ENCODE peak calls at places on chromosomes 6 and 20, in ten cellular contexts. One of them, this sample, is unnamed.
A peak's percentile ranks its signal among the peaks of the same experiment; 100 is the strongest.

GRCh38 chr20:33532753-33533459 is 43.0 kb downstream of the CBFA2T2 start:
- ATAC-seq in CD4-positive, alpha-beta T cell: no peak
- ATAC-seq in activated CD4-positive, alpha-beta T cell treated with anti-CD3 and anti-CD28 coated beads for 36 hours: no peak
- ATAC-seq in activated naive CD8-positive, alpha-beta T cell treated with anti-CD3 and anti-CD28 coated beads, Interleukin-2, amount 10 ng/mL, durations not matched to agents 7 days and 5 days: no peak
- ATAC-seq in HCT116: no peak
- ATAC-seq in upper lobe of left lung: no peak
- ATAC-seq in right cardiac atrium: no peak
- ATAC-seq in stimulated activated naive B cell treated with anti-CD40 and anti-IgM and Interleukin-4, amounts not matched to agents 10 μg/mL and 1 μg/mL and 100 μg/mL, for 72 hours: no peak
- ATAC-seq in Panc1: no peak
- ATAC-seq in left lung: peak; percentile 44
- ATAC-seq in this sample: no peak

GRCh38 chr20:35661013-35661412 is 3.7 kb downstream of the CPNE1 start:
- ATAC-seq in CD4-positive, alpha-beta T cell: no peak
- ATAC-seq in activated CD4-positive, alpha-beta T cell treated with anti-CD3 and anti-CD28 coated beads for 36 hours: peak; percentile 24
- ATAC-seq in activated naive CD8-positive, alpha-beta T cell treated with anti-CD3 and anti-CD28 coated beads, Interleukin-2, amount 10 ng/mL, durations not matched to agents 7 days and 5 days: no peak
- ATAC-seq in HCT116: no peak
- ATAC-seq in upper lobe of left lung: no peak
- ATAC-seq in right cardiac atrium: no peak
- ATAC-seq in stimulated activated naive B cell treated with anti-CD40 and anti-IgM and Interleukin-4, amounts not matched to agents 10 μg/mL and 1 μg/mL and 100 μg/mL, for 72 hours: no peak
- ATAC-seq in Panc1: no peak
- ATAC-seq in left lung: peak; percentile 7
- ATAC-seq in this sample: no peak

GRCh38 chr6:48765352-48765961 is 654.5 kb upstream of the PTCHD4 start:
- ATAC-seq in CD4-positive, alpha-beta T cell: no peak
- ATAC-seq in activated CD4-positive, alpha-beta T cell treated with anti-CD3 and anti-CD28 coated beads for 36 hours: no peak
- ATAC-seq in activated naive CD8-positive, alpha-beta T cell treated with anti-CD3 and anti-CD28 coated beads, Interleukin-2, amount 10 ng/mL, durations not matched to agents 7 days and 5 days: no peak
- ATAC-seq in HCT116: peak; percentile 87
- ATAC-seq in upper lobe of left lung: no peak
- ATAC-seq in right cardiac atrium: peak; percentile 64
- ATAC-seq in stimulated activated naive B cell treated with anti-CD40 and anti-IgM and Interleukin-4, amounts not matched to agents 10 μg/mL and 1 μg/mL and 100 μg/mL, for 72 hours: no peak
- ATAC-seq in Panc1: no peak
- ATAC-seq in left lung: peak; percentile 81
- ATAC-seq in this sample: no peak

GRCh38 chr6:7115452-7116223 is 7.9 kb downstream of the RREB1 start:
- ATAC-seq in CD4-positive, alpha-beta T cell: no peak
- ATAC-seq in activated CD4-positive, alpha-beta T cell treated with anti-CD3 and anti-CD28 coated beads for 36 hours: no peak
- ATAC-seq in activated naive CD8-positive, alpha-beta T cell treated with anti-CD3 and anti-CD28 coated beads, Interleukin-2, amount 10 ng/mL, durations not matched to agents 7 days and 5 days: no peak
- ATAC-seq in HCT116: no peak
- ATAC-seq in upper lobe of left lung: no peak
- ATAC-seq in right cardiac atrium: peak; percentile 43
- ATAC-seq in stimulated activated naive B cell treated with anti-CD40 and anti-IgM and Interleukin-4, amounts not matched to agents 10 μg/mL and 1 μg/mL and 100 μg/mL, for 72 hours: no peak
- ATAC-seq in Panc1: peak; percentile 25
- ATAC-seq in left lung: peak; percentile 13
- ATAC-seq in this sample: peak; percentile 36

GRCh38 chr20:20465259-20465658 is 97.4 kb downstream of the INSM1 start:
- ATAC-seq in CD4-positive, alpha-beta T cell: no peak
- ATAC-seq in activated CD4-positive, alpha-beta T cell treated with anti-CD3 and anti-CD28 coated beads for 36 hours: peak; percentile 48
- ATAC-seq in activated naive CD8-positive, alpha-beta T cell treated with anti-CD3 and anti-CD28 coated beads, Interleukin-2, amount 10 ng/mL, durations not matched to agents 7 days and 5 days: no peak
- ATAC-seq in HCT116: peak; percentile 61
- ATAC-seq in upper lobe of left lung: no peak
- ATAC-seq in right cardiac atrium: peak; percentile 29
- ATAC-seq in stimulated activated naive B cell treated with anti-CD40 and anti-IgM and Interleukin-4, amounts not matched to agents 10 μg/mL and 1 μg/mL and 100 μg/mL, for 72 hours: no peak
- ATAC-seq in Panc1: no peak
- ATAC-seq in left lung: no peak
- ATAC-seq in this sample: no peak

GRCh38 chr6:43491750-43492661 is 14.6 kb downstream of the TJAP1 start:
- ATAC-seq in CD4-positive, alpha-beta T cell: no peak
- ATAC-seq in activated CD4-positive, alpha-beta T cell treated with anti-CD3 and anti-CD28 coated beads for 36 hours: no peak
- ATAC-seq in activated naive CD8-positive, alpha-beta T cell treated with anti-CD3 and anti-CD28 coated beads, Interleukin-2, amount 10 ng/mL, durations not matched to agents 7 days and 5 days: no peak
- ATAC-seq in HCT116: no peak
- ATAC-seq in upper lobe of left lung: peak; percentile 63
- ATAC-seq in right cardiac atrium: peak; percentile 84
- ATAC-seq in stimulated activated naive B cell treated with anti-CD40 and anti-IgM and Interleukin-4, amounts not matched to agents 10 μg/mL and 1 μg/mL and 100 μg/mL, for 72 hours: no peak
- ATAC-seq in Panc1: peak; percentile 36
- ATAC-seq in left lung: peak; percentile 85
- ATAC-seq in this sample: peak; percentile 83

GRCh38 chr6:139303176-139303575 is 11.4 kb upstream of the TXLNB start:
- ATAC-seq in CD4-positive, alpha-beta T cell: no peak
- ATAC-seq in activated CD4-positive, alpha-beta T cell treated with anti-CD3 and anti-CD28 coated beads for 36 hours: no peak
- ATAC-seq in activated naive CD8-positive, alpha-beta T cell treated with anti-CD3 and anti-CD28 coated beads, Interleukin-2, amount 10 ng/mL, durations not matched to agents 7 days and 5 days: no peak
- ATAC-seq in HCT116: no peak
- ATAC-seq in upper lobe of left lung: no peak
- ATAC-seq in right cardiac atrium: no peak
- ATAC-seq in stimulated activated naive B cell treated with anti-CD40 and anti-IgM and Interleukin-4, amounts not matched to agents 10 μg/mL and 1 μg/mL and 100 μg/mL, for 72 hours: no peak
- ATAC-seq in Panc1: no peak
- ATAC-seq in left lung: no peak
- ATAC-seq in this sample: no peak

GRCh38 chr20:63963784-63964301 is 5.9 kb downstream of the ZNF512B start:
- ATAC-seq in CD4-positive, alpha-beta T cell: no peak
- ATAC-seq in activated CD4-positive, alpha-beta T cell treated with anti-CD3 and anti-CD28 coated beads for 36 hours: no peak
- ATAC-seq in activated naive CD8-positive, alpha-beta T cell treated with anti-CD3 and anti-CD28 coated beads, Interleukin-2, amount 10 ng/mL, durations not matched to agents 7 days and 5 days: no peak
- ATAC-seq in HCT116: no peak
- ATAC-seq in upper lobe of left lung: no peak
- ATAC-seq in right cardiac atrium: no peak
- ATAC-seq in stimulated activated naive B cell treated with anti-CD40 and anti-IgM and Interleukin-4, amounts not matched to agents 10 μg/mL and 1 μg/mL and 100 μg/mL, for 72 hours: no peak
- ATAC-seq in Panc1: no peak
- ATAC-seq in left lung: no peak
- ATAC-seq in this sample: no peak

GRCh38 chr6:35065870-35066269 is 75.3 kb downstream of the TCP11 start:
- ATAC-seq in CD4-positive, alpha-beta T cell: no peak
- ATAC-seq in activated CD4-positive, alpha-beta T cell treated with anti-CD3 and anti-CD28 coated beads for 36 hours: no peak
- ATAC-seq in activated naive CD8-positive, alpha-beta T cell treated with anti-CD3 and anti-CD28 coated beads, Interleukin-2, amount 10 ng/mL, durations not matched to agents 7 days and 5 days: no peak
- ATAC-seq in HCT116: no peak
- ATAC-seq in upper lobe of left lung: no peak
- ATAC-seq in right cardiac atrium: no peak
- ATAC-seq in stimulated activated naive B cell treated with anti-CD40 and anti-IgM and Interleukin-4, amounts not matched to agents 10 μg/mL and 1 μg/mL and 100 μg/mL, for 72 hours: no peak
- ATAC-seq in Panc1: no peak
- ATAC-seq in left lung: no peak
- ATAC-seq in this sample: no peak

GRCh38 chr6:63307581-63308246 is 12.1 kb downstream of the LGSN start:
- ATAC-seq in CD4-positive, alpha-beta T cell: no peak
- ATAC-seq in activated CD4-positive, alpha-beta T cell treated with anti-CD3 and anti-CD28 coated beads for 36 hours: no peak
- ATAC-seq in activated naive CD8-positive, alpha-beta T cell treated with anti-CD3 and anti-CD28 coated beads, Interleukin-2, amount 10 ng/mL, durations not matched to agents 7 days and 5 days: peak; percentile 47
- ATAC-seq in HCT116: peak; percentile 98
- ATAC-seq in upper lobe of left lung: peak; percentile 22
- ATAC-seq in right cardiac atrium: peak; percentile 33
- ATAC-seq in stimulated activated naive B cell treated with anti-CD40 and anti-IgM and Interleukin-4, amounts not matched to agents 10 μg/mL and 1 μg/mL and 100 μg/mL, for 72 hours: peak; percentile 79
- ATAC-seq in Panc1: peak; percentile 94
- ATAC-seq in left lung: peak; percentile 49
- ATAC-seq in this sample: no peak

GRCh38 chr6:141874930-141875602 is 257.7 kb upstream of the GJE1 start:
- ATAC-seq in CD4-positive, alpha-beta T cell: no peak
- ATAC-seq in activated CD4-positive, alpha-beta T cell treated with anti-CD3 and anti-CD28 coated beads for 36 hours: no peak
- ATAC-seq in activated naive CD8-positive, alpha-beta T cell treated with anti-CD3 and anti-CD28 coated beads, Interleukin-2, amount 10 ng/mL, durations not matched to agents 7 days and 5 days: no peak
- ATAC-seq in HCT116: no peak
- ATAC-seq in upper lobe of left lung: no peak
- ATAC-seq in right cardiac atrium: no peak
- ATAC-seq in stimulated activated naive B cell treated with anti-CD40 and anti-IgM and Interleukin-4, amounts not matched to agents 10 μg/mL and 1 μg/mL and 100 μg/mL, for 72 hours: no peak
- ATAC-seq in Panc1: no peak
- ATAC-seq in left lung: no peak
- ATAC-seq in this sample: no peak